ENCODE peak calls at places on chromosomes 16 and 17, in five cellular contexts. O is NCI-H2081 treated with DMSO at 0.1 percent for 48 hours, K is COLO829, F is heart left ventricle, S is left cardiac atrium. A is an unnamed sample.
A peak's percentile ranks its signal among the peaks of the same experiment; 100 is the strongest.

GRCh38 chr17:65504141-65504540 is 57.3 kb downstream of the AXIN2 start:
- DNase-seq in O (no peak), K (no peak), F (no peak), S (no peak), A (no peak)

GRCh38 chr16:73459586-73459985 is 411.7 kb upstream of the ZFHX3 start:
- DNase-seq in O (no peak), K (no peak), F (no peak), S (no peak), A (no peak)

GRCh38 chr17:76515291-76515949 is 14.2 kb upstream of the RHBDF2 start:
- DNase-seq in O (no peak), K (no peak), F (peak; percentile 86), S (peak; percentile 82), A (peak; percentile 85)

GRCh38 chr17:74118504-74118903 is 85.0 kb upstream of the RPL38 start:
- DNase-seq in O (no peak), K (no peak), F (no peak), S (no peak), A (no peak)

GRCh38 chr17:66494023-66494803 is 191.8 kb downstream of the PRKCA start:
- DNase-seq in O (no peak), K (peak; percentile 90), F (no peak), S (no peak), A (no peak)

GRCh38 chr17:78488867-78489634 is 88.1 kb downstream of the DNAH17 start:
- DNase-seq in O (no peak), K (no peak), F (no peak), S (no peak), A (no peak)

GRCh38 chr17:15194859-15195277 is 70.3 kb downstream of the PMP22 start:
- DNase-seq in O (no peak), K (peak; percentile 35), F (no peak), S (no peak), A (no peak)

GRCh38 chr16:64841482-64841881 is 280.4 kb downstream of the CDH11 start:
- DNase-seq in O (no peak), K (no peak), F (no peak), S (no peak), A (no peak)

GRCh38 chr17:46184696-46185095 is 8.5 kb downstream of the KANSL1 start:
- DNase-seq in O (no peak), K (no peak), F (no peak), S (no peak), A (no peak)

GRCh38 chr17:72687941-72688340 is 404.5 kb downstream of the SLC39A11 start:
- DNase-seq in O (no peak), K (no peak), F (no peak), S (no peak), A (no peak)

GRCh38 chr16:52552643-52553042 is 5.7 kb upstream of the TOX3 start:
- DNase-seq in O (no peak), K (no peak), F (no peak), S (no peak), A (no peak)

GRCh38 chr17:18143044-18143936 is 34.7 kb downstream of the MYO15A start:
- DNase-seq in O (no peak), K (no peak), F (no peak), S (no peak), A (no peak)

A was measured in stimulated activated CD4-positive, alpha-beta T cell treated with anti-CD3 and anti-CD28 coated beads, Interleukin-4, amount 100 ng/mL, for 48 hours.